ENCODE peak calls at places on chromosomes 4 and X, in four cellular contexts. H is PC-3, N is fibroblast of lung, K is HCT116. V is an unnamed sample.

GRCh38 chrX:107483976-107484726 is 34.7 kb downstream of the FRMPD3 start:
- DNase-seq in N (peak), H (no peak), K (no peak), V (peak)

GRCh38 chrX:9765737-9766098 is at the start of gene GPR143:
- DNase-seq in N (no peak), K (no peak), H (no peak), V (no peak)

GRCh38 chrX:118823263-118824172 is at the start of gene ZCCHC12:
- DNase-seq in N (peak), K (peak), H (peak), V (peak)

GRCh38 chr4:83011779-83012630 is 1.4 kb upstream of the LIN54 start:
- DNase-seq in K (no peak), H (peak), N (peak), V (peak)

GRCh38 chr4:26140150-26140898 is 180.5 kb upstream of the RBPJ start:
- DNase-seq in K (no peak), N (peak), H (no peak), V (no peak)

GRCh38 chr4:139675651-139676050 is 10.0 kb downstream of the MGST2 start:
- DNase-seq in H (no peak), N (no peak), K (no peak), V (no peak)

GRCh38 chrX:118347131-118347530 is 1.2 kb downstream of the WDR44 start:
- DNase-seq in N (peak), H (peak), K (no peak), V (peak)

GRCh38 chrX:134883134-134883700 is 107.6 kb upstream of the SMIM10 start:
- DNase-seq in N (no peak), H (peak), K (no peak), V (no peak)

GRCh38 chrX:138777230-138777629 is 65.7 kb upstream of the FGF13 start:
- DNase-seq in H (peak), N (no peak), K (no peak), V (no peak)

GRCh38 chrX:153974726-153975286 is 2.3 kb downstream of the TMEM187 start:
- DNase-seq in H (no peak), K (no peak), N (no peak), V (no peak)

GRCh38 chr4:74499986-74500781 is 55.2 kb downstream of the AREG start:
- DNase-seq in H (no peak), N (no peak), K (no peak), V (no peak)

GRCh38 chrX:74419861-74420193 is 1.5 kb upstream of the SLC16A2 start:
- DNase-seq in N (no peak), H (peak), K (no peak), V (peak)

GRCh38 chr4:115275615-115276014 is 162.2 kb upstream of the NDST4 start:
- DNase-seq in K (no peak), N (no peak), H (no peak), V (no peak)

GRCh38 chrX:26918633-26919032 is 544.5 kb downstream of the PPP4R3C start:
- DNase-seq in K (peak), N (peak), H (peak), V (peak)

GRCh38 chrX:108216862-108217571 is 125.4 kb downstream of the ATG4A start:
- DNase-seq in K (no peak), N (peak), H (no peak), V (no peak)

GRCh38 chrX:139203681-139204575 is 326.6 kb upstream of the F9 start:
- DNase-seq in H (peak), N (no peak), K (no peak), V (peak)

GRCh38 chrX:110428144-110428543 is 69.5 kb downstream of the RTL9 start:
- DNase-seq in H (no peak), N (no peak), K (no peak), V (no peak)

GRCh38 chrX:11073411-11073810 is 37.7 kb upstream of the HCCS start:
- DNase-seq in K (no peak), N (no peak), H (no peak), V (no peak)

GRCh38 chr4:101599620-101600019 is 190.9 kb upstream of the BANK1 start:
- DNase-seq in K (no peak), H (peak), N (peak), V (no peak)

GRCh38 chr4:26061248-26061986 is 147.4 kb downstream of the SMIM20 start:
- DNase-seq in H (peak), K (peak), N (peak), V (peak)

GRCh38 chr4:124940387-124940786 is 227.9 kb upstream of the ANKRD50 start:
- DNase-seq in N (peak), K (peak), H (peak), V (no peak)

GRCh38 chrX:31036895-31037294 is 34.9 kb downstream of the FTHL17 start:
- DNase-seq in H (peak), N (peak), K (peak), V (peak)

GRCh38 chr4:3074846-3075651 is 568 bp downstream of the HTT start:
- DNase-seq in K (peak), H (peak), N (peak), V (peak)

GRCh38 chr4:185925910-185926360 is 113.9 kb upstream of the SORBS2 start:
- DNase-seq in K (no peak), H (no peak), N (no peak), V (peak)

GRCh38 chrX:53135581-53135980 is 41.6 kb downstream of the KANTR start:
- DNase-seq in K (no peak), H (no peak), N (no peak), V (no peak)

GRCh38 chrX:119410027-119410819 is 11.1 kb downstream of the SLC25A43 start:
- DNase-seq in H (peak), K (peak), N (peak), V (peak)

GRCh38 chr4:25908491-25908901 is 5.5 kb upstream of the SMIM20 start:
- DNase-seq in H (peak), K (peak), N (peak), V (peak)

GRCh38 chr4:68271851-68272756 is 26.6 kb upstream of the TMPRSS11B start:
- DNase-seq in K (peak), N (peak), H (peak), V (peak)

GRCh38 chr4:141933978-141934377 is 297.6 kb downstream of the IL15 start:
- DNase-seq in H (peak), K (no peak), N (no peak), V (no peak)

GRCh38 chr4:144646523-144647094 is 653 bp downstream of the HHIP start:
- DNase-seq in H (no peak), K (no peak), N (no peak), V (peak)
- TF ChIP-seq EZH2 in H (no peak), K (no peak), N (no peak), V (peak)

GRCh38 chr4:110970642-110971041 is 347.8 kb upstream of the PITX2 start:
- DNase-seq in H (peak), N (peak), K (peak), V (peak)
- TF ChIP-seq CTCF in H (peak), N (peak), K (peak), V (peak)

DNA sequence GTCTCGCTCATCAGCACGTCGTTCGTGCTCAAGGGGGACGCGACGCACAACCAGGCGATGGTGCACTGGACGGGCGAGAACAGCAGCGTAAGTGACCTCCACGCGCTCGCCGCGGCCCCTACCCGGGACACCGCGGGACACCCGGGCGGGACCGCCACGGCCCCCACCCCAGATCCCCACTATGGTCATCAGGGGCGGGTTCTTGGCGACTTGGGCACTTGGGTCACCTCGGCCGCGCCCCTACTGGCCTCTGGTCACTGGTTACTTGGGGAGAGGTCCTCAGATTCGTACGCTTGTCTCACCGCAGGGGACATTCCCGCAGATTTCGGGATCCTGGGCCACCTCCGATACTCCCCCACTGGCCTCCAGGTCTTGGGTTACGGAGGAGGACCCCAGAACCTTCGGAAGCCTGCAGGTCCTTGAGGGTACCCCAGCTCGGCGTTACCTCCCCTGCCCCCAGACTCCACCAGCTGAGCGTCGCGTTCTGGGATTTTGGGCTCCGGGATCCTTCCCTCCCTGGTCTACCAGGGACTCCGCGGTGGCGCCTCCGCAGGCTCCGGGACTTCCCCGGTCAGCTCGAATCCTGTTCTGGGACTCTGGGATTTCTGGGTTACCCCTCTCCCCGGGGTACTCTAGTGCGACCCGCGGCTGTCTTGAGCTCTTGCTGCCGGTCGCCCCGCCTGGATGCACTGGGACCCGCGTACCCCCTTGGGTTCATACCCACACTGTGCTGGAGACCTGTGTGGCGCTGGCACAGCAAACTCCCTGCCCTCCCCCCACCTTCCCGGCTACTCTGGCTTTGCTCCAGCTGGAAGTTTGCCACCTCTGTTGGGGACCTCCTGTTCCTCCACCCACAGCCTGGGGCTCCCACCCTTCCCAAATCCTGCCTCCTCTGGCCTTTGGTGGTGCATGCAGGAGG is 961 bp downstream of the SORCS2 start:
- DNase-seq in H (peak), N (no peak), K (no peak), V (no peak)
- TF ChIP-seq EZH2 in H (no peak), N (peak), K (no peak), V (peak)

DNA sequence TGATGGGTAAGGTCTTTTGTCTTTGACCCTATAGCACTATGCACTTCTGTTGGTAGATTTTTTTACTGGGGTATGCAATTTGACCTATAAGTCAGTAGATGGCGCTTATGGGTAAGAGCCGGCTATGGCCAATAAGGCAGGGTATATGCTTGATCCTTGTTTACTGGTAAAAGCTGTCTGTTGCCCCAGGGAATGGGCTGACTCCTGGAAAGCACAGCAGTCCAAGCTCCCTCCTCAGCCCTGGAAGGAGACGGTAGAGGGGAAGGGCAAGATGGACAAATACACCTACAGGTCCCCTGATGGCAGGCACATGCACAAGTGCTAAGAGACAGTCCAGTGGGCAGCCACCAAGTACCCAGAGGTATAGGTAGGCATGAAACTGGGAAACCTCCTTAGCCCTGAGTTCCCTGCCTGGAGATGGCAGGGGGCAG is 63.7 kb downstream of the ADAMTS3 start:
- DNase-seq in K (peak), N (peak), H (peak), V (peak)
- TF ChIP-seq CTCF in K (peak), N (peak), H (peak), V (peak)

DNA sequence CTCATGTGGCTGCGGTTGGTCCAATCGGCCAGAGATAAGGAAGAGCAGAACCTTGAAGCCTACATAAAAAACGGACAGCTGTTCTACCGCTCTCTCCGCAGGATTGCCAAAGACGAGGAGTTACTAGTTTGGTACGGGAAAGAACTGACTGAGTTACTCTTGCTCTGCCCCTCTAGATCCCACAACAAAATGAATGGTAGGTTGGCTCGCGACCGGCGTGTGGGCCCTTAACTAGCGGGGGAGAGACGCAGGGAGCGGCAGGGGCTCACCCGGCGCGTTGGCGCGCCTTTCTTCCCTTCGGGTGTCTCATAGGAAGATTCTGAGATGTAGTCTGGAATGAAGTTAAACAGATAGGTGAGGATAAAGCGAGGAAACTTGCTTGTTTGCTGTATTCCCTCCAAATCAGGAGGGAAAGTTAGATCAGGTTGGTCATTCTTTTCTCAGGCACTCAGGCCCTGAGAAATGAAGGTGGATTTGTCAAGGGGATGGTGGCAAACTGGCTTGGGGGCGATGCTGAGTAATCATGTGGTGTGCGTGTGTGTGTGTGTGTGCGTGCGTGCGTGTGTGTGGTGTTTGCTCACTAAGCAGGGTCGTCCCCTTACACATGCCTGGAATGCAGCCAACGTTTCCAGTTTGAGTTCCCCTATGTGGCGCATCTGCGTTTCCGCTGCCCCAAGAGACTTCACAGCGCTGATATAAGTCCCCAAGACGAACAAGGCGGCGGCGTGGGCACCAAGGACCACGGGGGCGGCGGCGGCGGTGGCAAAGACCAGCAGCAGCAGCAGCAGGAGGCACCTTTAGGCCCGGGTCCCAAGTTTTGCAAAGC is 4.2 kb downstream of the PRDM8 start:
- DNase-seq in N (peak), H (no peak), K (no peak), V (peak)
- TF ChIP-seq EZH2 in N (no peak), H (no peak), K (no peak), V (peak)

GRCh38 chr4:150781108-150781663 is 199.2 kb downstream of the MAB21L2 start:
- DNase-seq in N (no peak), H (no peak), K (no peak), V (no peak)
- TF ChIP-seq CTCF in N (no peak), H (no peak), K (no peak), V (no peak)

GRCh38 chr4:161538941-161539340 is 624.9 kb downstream of the FSTL5 start:
- DNase-seq in K (no peak), H (no peak), N (no peak), V (no peak)
- TF ChIP-seq EZH2 in K (no peak), H (no peak), N (no peak), V (no peak)